ENCODE peak calls at places on chromosomes 6 and 20, in seven cellular contexts. Z is ovary; F is heart left ventricle; O is naive thymus-derived CD4-positive, alpha-beta T cell; Q is GM23248; R is H1; B is BE2C. V is an unnamed sample. For H3K4me1, the result is how much of the 10 kb centered on the place peaks cover.

GRCh38 chr6:37643851-37644672 is 53.6 kb downstream of the MDGA1 start:
- DNase-seq in F (no peak), R (no peak), Q (no peak), B (no peak), Z (no peak), O (no peak), V (no peak)

GRCh38 chr6:160085713-160086505 is 35.7 kb upstream of the SLC22A1 start:
- DNase-seq in B (no peak), F (no peak), Z (no peak), O (no peak), R (no peak), Q (no peak), V (no peak)

GRCh38 chr20:11754451-11754850 is 163.2 kb upstream of the BTBD3 start:
- DNase-seq in O (no peak), Z (no peak), B (no peak), F (no peak), Q (no peak), R (no peak), V (no peak)

GRCh38 chr6:79813854-79814477 is 133.4 kb downstream of the ELOVL4 start:
- DNase-seq in Q (peak), Z (peak), R (peak), O (peak), F (peak), B (peak), V (peak)

GRCh38 chr20:1569417-1569861 is 11.9 kb upstream of the SIRPD start:
- DNase-seq in R (no peak), Q (peak), Z (no peak), F (no peak), O (no peak), B (no peak), V (no peak)

GRCh38 chr20:50815162-50815989 is 20.5 kb downstream of the BCAS4 start:
- DNase-seq in R (no peak), O (no peak), Z (no peak), Q (peak), B (no peak), F (no peak), V (no peak)

GRCh38 chr6:162056745-162057144 is 670.8 kb downstream of the PRKN start:
- DNase-seq in Q (peak), B (no peak), Z (no peak), R (peak), F (no peak), O (no peak), V (no peak)

GRCh38 chr20:16054917-16055316 is 518.3 kb downstream of the KIF16B start:
- DNase-seq in F (no peak), B (no peak), Z (no peak), O (no peak), R (no peak), Q (no peak), V (no peak)

GRCh38 chr6:108941867-108942266 is 93.6 kb downstream of the ARMC2 start:
- DNase-seq in R (no peak), B (no peak), Z (no peak), F (no peak), O (no peak), Q (no peak), V (no peak)

GRCh38 chr6:127900935-127901334 is at the start of gene THEMIS:
- DNase-seq in O (peak), Z (no peak), F (no peak), R (no peak), B (no peak), Q (no peak), V (no peak)

GRCh38 chr6:31572041-31572911 is at the start of gene LTA:
- DNase-seq in Q (no peak), O (peak), F (no peak), B (no peak), R (no peak), Z (no peak), V (no peak)

GRCh38 chr6:63509652-63510352 is 62.5 kb upstream of the LOC128125822 start:
- DNase-seq in R (no peak), Q (peak), B (no peak), Z (peak), O (no peak), F (peak), V (no peak)

GRCh38 chr6:167952512-167952859 is 45.0 kb upstream of the KIF25 start:
- DNase-seq in O (no peak), B (no peak), Z (no peak), F (no peak), R (no peak), Q (no peak), V (no peak)

GRCh38 chr6:37059344-37060194 is 54.1 kb downstream of the FGD2 start:
- DNase-seq in Q (peak), B (peak), O (no peak), R (peak), Z (peak), F (peak), V (no peak)

GRCh38 chr20:10619427-10619826 is 54.4 kb downstream of the JAG1 start:
- DNase-seq in O (no peak), R (no peak), Q (peak), Z (no peak), B (no peak), F (no peak), V (no peak)

GRCh38 chr20:37518059-37518458 is 3.0 kb upstream of the NNAT start:
- DNase-seq in O (no peak), Z (no peak), Q (no peak), R (no peak), F (no peak), B (no peak), V (no peak)

GRCh38 chr6:107819976-107820551 is 4.0 kb downstream of the SCML4 start:
- DNase-seq in Q (peak), R (peak), B (peak), O (peak), Z (no peak), F (no peak), V (no peak)

GRCh38 chr6:83594936-83595335 is 82.6 kb downstream of the PRSS35 start:
- DNase-seq in F (no peak), R (no peak), Q (peak), O (no peak), Z (no peak), B (no peak), V (no peak)

GRCh38 chr6:3838992-3839867 is 9.9 kb upstream of the FAM50B start:
- DNase-seq in Z (no peak), O (no peak), F (no peak), B (no peak), Q (peak), R (no peak), V (no peak)

GRCh38 chr6:4901256-4902061 is 102.4 kb downstream of the RPP40 start:
- DNase-seq in O (no peak), R (no peak), Q (no peak), B (no peak), Z (no peak), F (no peak), V (no peak)

GRCh38 chr6:139154885-139155547 is 20.1 kb downstream of the HECA start:
- DNase-seq in O (no peak), Q (no peak), F (no peak), R (no peak), B (no peak), Z (no peak), V (no peak)

GRCh38 chr6:166236586-166236985 is 68.9 kb upstream of the TBXT start:
- DNase-seq in Q (no peak), R (no peak), Z (no peak), F (no peak), B (no peak), O (no peak), V (no peak)

GRCh38 chr6:99348220-99348822 is 1.2 kb downstream of the FAXC start:
- DNase-seq in Z (no peak), Q (no peak), R (no peak), F (no peak), B (no peak), O (no peak), V (no peak)

GRCh38 chr6:75113446-75113845 is 92.4 kb downstream of the COL12A1 start:
- DNase-seq in O (no peak), Z (no peak), B (no peak), R (no peak), Q (no peak), F (no peak), V (no peak)

GRCh38 chr20:58127731-58128130 is 100.7 kb downstream of the ANKRD60 start:
- DNase-seq in R (peak), B (no peak), F (no peak), Q (peak), Z (no peak), O (no peak), V (peak)

GRCh38 chr20:63850689-63851547 is 10.4 kb upstream of the ABHD16B start:
- DNase-seq in B (no peak), O (no peak), R (no peak), Z (no peak), Q (no peak), F (no peak), V (no peak)

GRCh38 chr20:64083380-64084208 is 604 bp downstream of the LKAAEAR1 start:
- DNase-seq in O (peak), Z (peak), Q (peak), B (peak), F (peak), R (peak), V (no peak)

GRCh38 chr6:117346142-117346930 is 79.4 kb downstream of the ROS1 start:
- DNase-seq in R (no peak), B (no peak), Z (no peak), O (no peak), Q (peak), F (no peak), V (no peak)

GRCh38 chr6:26131618-26132017 is 44.4 kb downstream of the HFE start:
- DNase-seq in F (no peak), Z (no peak), Q (no peak), B (no peak), O (no peak), R (no peak), V (no peak)

GRCh38 chr6:16698163-16698533 is 63.1 kb downstream of the ATXN1 start:
- DNase-seq in O (no peak), Q (peak), R (no peak), B (no peak), F (no peak), Z (no peak), V (no peak)

GRCh38 chr20:6583134-6583738 is 184.2 kb upstream of the BMP2 start:
- DNase-seq in F (peak), B (peak), Z (no peak), Q (peak), O (no peak), R (peak), V (peak)

GRCh38 chr20:34514897-34515483 is 1.2 kb upstream of the DYNLRB1 start:
- DNase-seq in Z (no peak), F (no peak), B (no peak), O (no peak), Q (peak), R (no peak), V (no peak)

GRCh38 chr6:37588745-37589139 is 89.0 kb upstream of the CCDC167 start:
- DNase-seq in Z (no peak), B (no peak), F (no peak), Q (no peak), R (no peak), O (no peak), V (no peak)

GRCh38 chr20:25277941-25278521 is 30.1 kb downstream of the PYGB start:
- DNase-seq in Q (no peak), B (peak), R (peak), O (no peak), Z (peak), F (peak), V (no peak)

GRCh38 chr6:52553158-52553557 is 23.7 kb downstream of the TRAM2 start:
- DNase-seq in F (no peak), R (no peak), Z (no peak), O (no peak), B (no peak), Q (no peak), V (no peak)

GRCh38 chr6:52554684-52555280 is 22.1 kb downstream of the TRAM2 start:
- DNase-seq in B (no peak), R (no peak), Q (peak), F (no peak), Z (no peak), O (no peak), V (no peak)

GRCh38 chr6:52555531-52556228 is 21.2 kb downstream of the TRAM2 start:
- DNase-seq in B (no peak), Q (peak), Z (no peak), F (no peak), O (no peak), R (no peak), V (no peak)

GRCh38 chr6:52552278-52552643 is 24.6 kb downstream of the TRAM2 start:
- DNase-seq in R (no peak), F (no peak), O (no peak), Z (no peak), B (no peak), Q (no peak), V (no peak)

GRCh38 chr6:52553719-52554118 is 23.1 kb downstream of the TRAM2 start:
- DNase-seq in Q (no peak), B (no peak), F (no peak), O (no peak), R (no peak), Z (no peak), V (no peak)
- H3K4me1 ChIP-seq in Q (half or more), B (under half), F (half or more), O (under half), R (under half), Z (under half), V (under half)

GRCh38 chr20:54059691-54060364 is 10.6 kb downstream of the BCAS1 start:
- DNase-seq in F (no peak), R (no peak), B (no peak), Z (no peak), O (no peak), Q (no peak), V (no peak)
- H3K4me1 ChIP-seq in F (under half), R (under half), B (under half), Z (under half), O (under half), Q (under half), V (under half)

DNA sequence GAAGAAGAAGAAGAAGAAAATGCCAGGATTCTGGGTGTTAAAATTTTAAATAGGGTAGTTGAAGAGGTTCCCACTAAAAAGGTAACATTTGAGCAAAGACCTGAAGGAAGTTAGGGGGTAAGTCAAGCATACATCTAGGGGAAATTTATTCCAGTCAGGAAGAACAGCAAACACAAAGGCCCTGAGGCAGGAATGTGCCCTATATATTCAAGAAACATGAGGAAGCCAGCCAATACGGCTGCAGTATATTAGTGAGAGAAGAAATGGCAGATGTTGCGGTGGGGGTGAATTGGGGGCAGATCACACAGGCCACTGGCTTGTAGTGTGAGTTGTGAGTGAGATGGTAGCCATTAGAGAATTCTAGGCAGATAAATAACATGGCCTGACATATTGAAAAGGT is 6.0 kb downstream of the ZNF76 start:
- DNase-seq in O (no peak), R (no peak), Q (no peak), Z (no peak), F (no peak), B (no peak), V (no peak)
- H3K4me1 ChIP-seq in O (under half), R (under half), Q (under half), Z (under half), F (half or more), B (under half), V (under half)

GRCh38 chr20:19944772-19945459 is 72.2 kb upstream of the NAA20 start:
- DNase-seq in B (no peak), F (no peak), Z (no peak), Q (peak), O (no peak), R (no peak), V (no peak)
- H3K4me1 ChIP-seq in B (under half), F (half or more), Z (under half), Q (under half), O (under half), R (under half), V (under half)

GRCh38 chr20:13148402-13148801 is 72.7 kb upstream of the ISM1 start:
- DNase-seq in Q (no peak), O (no peak), Z (no peak), F (no peak), R (no peak), B (no peak), V (no peak)
- H3K4me1 ChIP-seq in Q (under half), O (under half), Z (under half), F (under half), R (under half), B (under half), V (under half)

GRCh38 chr6:10880366-10880765 is 1.5 kb downstream of the GCM2 start:
- DNase-seq in O (no peak), Q (peak), R (no peak), B (no peak), F (no peak), Z (no peak), V (no peak)

GRCh38 chr6:10873374-10873773 is 8.5 kb downstream of the GCM2 start:
- DNase-seq in B (no peak), F (no peak), Z (no peak), Q (no peak), O (no peak), R (no peak), V (no peak)

GRCh38 chr6:10874207-10874606 is 7.6 kb downstream of the GCM2 start:
- DNase-seq in B (no peak), R (no peak), O (no peak), F (no peak), Q (no peak), Z (no peak), V (no peak)

GRCh38 chr6:10875026-10875425 is 6.8 kb downstream of the GCM2 start:
- DNase-seq in F (no peak), B (no peak), R (no peak), Z (no peak), Q (no peak), O (no peak), V (no peak)

GRCh38 chr6:10877012-10877411 is 4.8 kb downstream of the GCM2 start:
- DNase-seq in O (no peak), F (peak), B (no peak), Q (no peak), Z (no peak), R (no peak), V (no peak)
- H3K4me1 ChIP-seq in O (under half), F (under half), B (under half), Q (under half), Z (under half), R (under half), V (under half)